ENCODE peak calls at places on chromosome 19, in eight cellular contexts. I is C1 segment of cervical spinal cord; Z is activated CD4-positive, alpha-beta T cell treated with anti-CD3 and anti-CD28 coated beads for 48 hours; F is lower leg skin; T is stimulated activated CD4-positive, alpha-beta T cell treated with anti-CD3 and anti-CD28 coated beads, Interleukin-4, amount 100 ng/mL, for 4 hours; W is fibroblast of the aortic adventitia; A is NCI-H526; B is Right ventricle myocardium inferior. C is an unnamed sample.

GRCh38 chr19:33441828-33442227 is 68.3 kb downstream of the CEBPG start:
- DNase-seq in I (no peak), A (no peak), T (no peak), B (no peak), W (no peak), Z (no peak), F (peak), C (no peak)

GRCh38 chr19:49761625-49762311 is 1.3 kb downstream of the TSKS start:
- DNase-seq in Z (peak), I (no peak), A (peak), F (no peak), B (no peak), W (peak), T (no peak), C (no peak)

GRCh38 chr19:52391135-52391534 is 6.5 kb upstream of the ZNF528 start:
- DNase-seq in I (no peak), F (no peak), T (no peak), B (no peak), A (no peak), Z (no peak), W (no peak), C (no peak)

GRCh38 chr19:19758164-19758563 is 25.3 kb upstream of the ZNF14 start:
- DNase-seq in F (no peak), Z (no peak), T (no peak), W (no peak), B (no peak), A (no peak), I (no peak), C (no peak)

GRCh38 chr19:32896516-32897214 is 27.1 kb upstream of the SLC7A9 start:
- DNase-seq in T (no peak), B (no peak), W (no peak), F (no peak), Z (no peak), A (peak), I (no peak), C (no peak)

GRCh38 chr19:4567584-4568071 is 8.1 kb upstream of the SEMA6B start:
- DNase-seq in A (peak), B (peak), W (peak), I (no peak), F (no peak), Z (peak), T (peak), C (peak)

GRCh38 chr19:21604941-21605548 is 99.6 kb downstream of the ZNF429 start:
- DNase-seq in Z (no peak), W (no peak), A (no peak), F (no peak), T (no peak), B (no peak), I (no peak), C (peak)

GRCh38 chr19:42985588-42985987 is 40.7 kb downstream of the PSG11 start:
- DNase-seq in I (no peak), Z (no peak), A (no peak), T (no peak), F (no peak), B (no peak), W (peak), C (no peak)

GRCh38 chr19:29806098-29806866 is 5.5 kb upstream of the CCNE1 start:
- DNase-seq in F (no peak), B (peak), Z (no peak), A (no peak), W (peak), I (no peak), T (no peak), C (no peak)

GRCh38 chr19:48746738-48747575 is at the start of gene IZUMO1:
- DNase-seq in F (peak), B (peak), A (peak), Z (peak), I (peak), T (peak), W (peak), C (peak)

GRCh38 chr19:47035495-47036232 is 12.8 kb downstream of the TMEM160 start:
- DNase-seq in B (peak), A (peak), I (peak), T (peak), W (peak), Z (peak), F (peak), C (peak)

GRCh38 chr19:55069137-55069858 is 6.3 kb upstream of the RDH13 start:
- DNase-seq in T (no peak), F (no peak), B (no peak), I (no peak), Z (no peak), A (peak), W (peak), C (no peak)

GRCh38 chr19:46134527-46134926 is 10.0 kb upstream of the IGFL3 start:
- DNase-seq in I (no peak), A (no peak), W (peak), F (no peak), T (no peak), B (no peak), Z (no peak), C (no peak)

GRCh38 chr19:38734426-38735256 is 9.6 kb downstream of the CAPN12 start:
- DNase-seq in T (no peak), F (peak), A (no peak), W (no peak), Z (peak), B (peak), I (no peak), C (no peak)

GRCh38 chr19:10009714-10010224 is 535 bp downstream of the COL5A3 start:
- DNase-seq in B (no peak), I (no peak), F (no peak), T (peak), W (peak), Z (no peak), A (no peak), C (no peak)

GRCh38 chr19:51887522-51888498 is at the start of gene ZNF577:
- DNase-seq in T (peak), Z (peak), F (peak), I (peak), W (peak), B (peak), A (no peak), C (peak)

GRCh38 chr19:5663904-5664303 is 16.4 kb downstream of the MICOS13 start:
- DNase-seq in F (no peak), T (no peak), Z (no peak), W (no peak), A (no peak), I (no peak), B (no peak), C (no peak)

GRCh38 chr19:31128291-31128690 is 220.9 kb downstream of the TSHZ3 start:
- DNase-seq in F (peak), T (no peak), I (no peak), A (no peak), Z (no peak), W (no peak), B (no peak), C (no peak)

GRCh38 chr19:29275266-29275665 is 62.3 kb upstream of the UQCRFS1 start:
- DNase-seq in F (peak), A (no peak), B (no peak), T (no peak), W (no peak), I (no peak), Z (no peak), C (no peak)

GRCh38 chr19:40055832-40056504 is at the start of gene ZNF780B:
- DNase-seq in A (peak), B (peak), F (peak), Z (peak), W (peak), T (peak), I (peak), C (peak)